ENCODE peak calls at places on chromosomes 3 and 15, in four cellular contexts. I is right cardiac atrium, H is amygdala, N is GM20000. V is an unnamed sample.

GRCh38 chr15:66105286-66105984 is 148.1 kb downstream of the MEGF11 start:
- DNase-seq in N (no peak), H (no peak), I (no peak), V (no peak)

GRCh38 chr3:180116658-180117057 is 79.9 kb upstream of the PEX5L start:
- DNase-seq in I (no peak), H (no peak), N (no peak), V (no peak)

GRCh38 chr3:105801397-105801796 is 67.4 kb downstream of the CBLB start:
- DNase-seq in N (no peak), H (no peak), I (no peak), V (no peak)

GRCh38 chr3:119173325-119173724 is at the start of gene UPK1B:
- DNase-seq in H (no peak), N (no peak), I (no peak), V (peak; percentile 71)

GRCh38 chr3:37595784-37596180 is 265.9 kb upstream of the CTDSPL start:
- DNase-seq in N (no peak), I (no peak), H (no peak), V (no peak)

GRCh38 chr3:188282871-188283270 is 128.9 kb downstream of the LPP start:
- DNase-seq in N (no peak), H (no peak), I (no peak), V (no peak)

GRCh38 chr3:190424478-190425439 is 24.9 kb downstream of the TMEM207 start:
- DNase-seq in I (peak; percentile 71), N (peak; percentile 42), H (no peak), V (peak; percentile 89)

GRCh38 chr3:188416041-188416440 is 262.1 kb downstream of the LPP start:
- DNase-seq in I (no peak), H (no peak), N (no peak), V (no peak)

GRCh38 chr3:157776822-157777221 is 273.6 kb upstream of the VEPH1 start:
- DNase-seq in I (no peak), H (no peak), N (no peak), V (no peak)

V was measured in kidney glomerular epithelial cell.